ENCODE peak calls at places on chromosomes 11 and 22, in ten cellular contexts. Q is kidney, U is colonic mucosa, O is uterus, C is sigmoid colon, Z is GM23338, R is pancreas, N is ovary, V is IMR-90, X is fibroblast of lung. I is an unnamed sample.

GRCh38 chr11:1557904-1558831 is 13.9 kb downstream of the DUSP8 start:
- DNase-seq in R (peak), U (peak), C (peak), Q (peak), O (peak), X (peak), Z (no peak), V (peak), N (peak), I (peak)

GRCh38 chr11:3222003-3222855 is 3.6 kb upstream of the MRGPRG start:
- DNase-seq in Z (no peak), O (peak), X (no peak), V (no peak), R (no peak), Q (peak), N (no peak), C (peak), U (no peak), I (peak)

GRCh38 chr22:30474683-30475424 is 3.0 kb upstream of the SEC14L3 start:
- DNase-seq in O (no peak), N (no peak), X (no peak), Z (peak), R (peak), U (no peak), V (no peak), Q (no peak), C (no peak), I (no peak)

GRCh38 chr11:612961-613300 is 2.8 kb downstream of the IRF7 start:
- DNase-seq in R (no peak), V (no peak), X (no peak), C (no peak), U (no peak), Z (no peak), O (peak), Q (peak), N (no peak), I (no peak)

GRCh38 chr11:108959124-108959761 is 294.4 kb downstream of the DDX10 start:
- DNase-seq in X (peak), N (no peak), Z (no peak), R (no peak), O (no peak), V (peak), U (no peak), C (no peak), Q (no peak), I (no peak)

GRCh38 chr11:3942160-3942955 is 86.9 kb downstream of the STIM1 start:
- DNase-seq in V (no peak), O (no peak), Q (no peak), U (no peak), R (no peak), X (no peak), Z (no peak), N (no peak), C (no peak), I (no peak)

GRCh38 chr22:28249402-28249801 is 330.3 kb upstream of the PITPNB start:
- DNase-seq in U (no peak), Q (no peak), O (no peak), N (no peak), X (no peak), Z (no peak), C (no peak), V (no peak), R (no peak), I (no peak)

GRCh38 chr22:20852076-20852475 is 6.5 kb downstream of the PI4KA start:
- DNase-seq in X (no peak), O (no peak), V (no peak), N (no peak), U (no peak), C (no peak), R (no peak), Q (no peak), Z (no peak), I (no peak)

GRCh38 chr22:36546092-36546804 is 17.3 kb upstream of the EIF3D start:
- DNase-seq in U (no peak), O (no peak), Z (peak), C (no peak), R (peak), V (peak), Q (no peak), N (no peak), X (peak), I (no peak)

GRCh38 chr22:27065259-27065658 is 407.9 kb downstream of the MIAT start:
- DNase-seq in C (no peak), X (no peak), N (no peak), Z (peak), R (no peak), U (no peak), O (no peak), Q (no peak), V (no peak), I (no peak)

GRCh38 chr11:36073411-36074203 is 129.7 kb downstream of the LDLRAD3 start:
- DNase-seq in V (peak), U (peak), O (no peak), C (no peak), R (peak), X (peak), Z (no peak), Q (peak), N (peak), I (no peak)

GRCh38 chr22:23823331-23823791 is 15.4 kb downstream of the DERL3 start:
- DNase-seq in R (no peak), N (no peak), V (no peak), Q (peak), X (peak), U (no peak), Z (no peak), O (no peak), C (peak), I (no peak)

GRCh38 chr11:5737091-5737490 is 843 bp downstream of the OR56B1 start:
- DNase-seq in Z (no peak), V (peak), C (no peak), O (no peak), Q (no peak), X (peak), N (no peak), R (no peak), U (no peak), I (no peak)

GRCh38 chr11:101441747-101442146 is 142.1 kb downstream of the TRPC6 start:
- DNase-seq in X (no peak), U (no peak), C (no peak), Q (no peak), Z (no peak), V (no peak), N (no peak), O (no peak), R (peak), I (peak)

GRCh38 chr11:65856689-65857499 is 1.1 kb downstream of the CFL1 start:
- DNase-seq in V (peak), C (peak), Q (peak), X (peak), N (peak), R (peak), O (peak), U (peak), Z (peak), I (peak)

GRCh38 chr11:12494699-12495098 is 117.3 kb downstream of the PARVA start:
- DNase-seq in V (peak), X (peak), N (no peak), Q (no peak), U (no peak), Z (no peak), R (no peak), C (no peak), O (no peak), I (no peak)

GRCh38 chr11:859394-860131 is 16.9 kb downstream of the TSPAN4 start:
- DNase-seq in R (peak), O (peak), N (peak), U (peak), Q (peak), X (peak), Z (no peak), C (peak), V (peak), I (no peak)

GRCh38 chr22:44668190-44668885 is 33.7 kb upstream of the PRR5 start:
- DNase-seq in X (no peak), N (no peak), Q (peak), V (no peak), Z (peak), O (no peak), U (no peak), C (peak), R (no peak), I (no peak)

GRCh38 chr11:98101329-98101728 is 919.4 kb upstream of the CNTN5 start:
- DNase-seq in Q (no peak), R (no peak), Z (no peak), C (no peak), U (no peak), N (no peak), X (no peak), V (no peak), O (no peak), I (no peak)

GRCh38 chr11:116062129-116062525 is 557.9 kb upstream of the CADM1 start:
- DNase-seq in Q (no peak), U (no peak), R (no peak), N (no peak), C (no peak), O (no peak), X (no peak), Z (no peak), V (no peak), I (no peak)

GRCh38 chr11:4496555-4497248 is 14.3 kb downstream of the OR52K1 start:
- DNase-seq in C (no peak), V (no peak), Q (no peak), N (peak), O (no peak), U (no peak), Z (no peak), R (no peak), X (no peak), I (no peak)

GRCh38 chr11:67680701-67681472 is 6.5 kb upstream of the ALDH3B2 start:
- DNase-seq in V (no peak), Q (no peak), U (no peak), Z (no peak), X (no peak), C (no peak), O (no peak), R (no peak), N (no peak), I (no peak)

GRCh38 chr11:115146425-115146824 is 357.8 kb downstream of the CADM1 start:
- DNase-seq in U (no peak), C (no peak), V (no peak), X (no peak), R (no peak), N (no peak), Q (peak), O (no peak), Z (no peak), I (no peak)

GRCh38 chr11:47572715-47573255 is 6.0 kb downstream of the KBTBD4 start:
- DNase-seq in V (no peak), R (no peak), O (no peak), C (no peak), Z (no peak), U (no peak), N (no peak), Q (no peak), X (no peak), I (no peak)

GRCh38 chr11:109914038-109914437 is 179.2 kb upstream of the ZC3H12C start:
- DNase-seq in Q (no peak), X (no peak), N (no peak), C (no peak), U (no peak), Z (peak), V (no peak), R (no peak), O (no peak), I (no peak)

GRCh38 chr11:10897150-10897549 is 39.3 kb upstream of the ZBED5 start:
- DNase-seq in U (no peak), C (no peak), N (no peak), Q (no peak), Z (no peak), R (no peak), O (no peak), X (no peak), V (no peak), I (no peak)

GRCh38 chr11:76218449-76219206 is 12.3 kb upstream of the WNT11 start:
- DNase-seq in R (no peak), X (no peak), C (no peak), O (no peak), Q (peak), Z (no peak), U (no peak), V (no peak), N (no peak), I (no peak)

GRCh38 chr11:40281055-40281580 is 1178.3 kb downstream of the LRRC4C start:
- DNase-seq in Z (peak), V (no peak), R (no peak), X (peak), C (no peak), Q (no peak), O (no peak), N (no peak), U (no peak), I (no peak)

GRCh38 chr11:133896028-133896427 is 50.7 kb upstream of the SPATA19 start:
- DNase-seq in U (no peak), N (no peak), X (peak), Z (no peak), O (no peak), V (no peak), R (no peak), C (no peak), Q (no peak), I (no peak)

GRCh38 chr11:46050065-46050464 is 71.2 kb downstream of the PHF21A start:
- DNase-seq in Z (peak), U (no peak), Q (no peak), C (peak), R (peak), X (peak), N (peak), O (peak), V (peak), I (no peak)

GRCh38 chr11:20156876-20157613 is 3.2 kb downstream of the DBX1 start:
- DNase-seq in R (no peak), U (no peak), N (no peak), V (no peak), Q (no peak), O (no peak), Z (peak), C (no peak), X (no peak), I (no peak)

GRCh38 chr11:86277741-86278140 is 24.3 kb upstream of the HIKESHI start:
- DNase-seq in U (no peak), C (no peak), Z (no peak), N (no peak), X (no peak), R (no peak), V (peak), Q (no peak), O (no peak), I (no peak)

GRCh38 chr11:102346456-102346747 is 612 bp upstream of the BIRC2 start:
- DNase-seq in O (no peak), R (no peak), U (no peak), Q (no peak), Z (no peak), N (no peak), C (no peak), V (peak), X (no peak), I (no peak)

GRCh38 chr11:22276535-22276934 is 61.6 kb upstream of the SLC17A6 start:
- DNase-seq in Z (no peak), R (no peak), C (no peak), O (no peak), V (no peak), X (no peak), N (no peak), U (no peak), Q (no peak), I (no peak)

GRCh38 chr22:26273011-26273675 is 103.9 kb downstream of the SEZ6L start:
- DNase-seq in R (no peak), O (no peak), Z (no peak), Q (no peak), C (no peak), N (no peak), U (no peak), V (no peak), X (no peak), I (no peak)

GRCh38 chr11:123011510-123011909 is 29.9 kb upstream of the BSX start:
- DNase-seq in U (no peak), Q (no peak), O (no peak), N (no peak), Z (peak), R (no peak), V (no peak), C (no peak), X (no peak), I (no peak)

GRCh38 chr11:70697701-70698100 is 299.4 kb downstream of the CTTN start:
- DNase-seq in Q (peak), O (no peak), U (no peak), Z (no peak), N (no peak), V (no peak), X (no peak), R (no peak), C (no peak), I (no peak)

GRCh38 chr11:119460582-119460981 is 37.6 kb upstream of the THY1 start:
- DNase-seq in Q (no peak), C (no peak), V (peak), U (no peak), X (peak), R (no peak), O (no peak), N (no peak), Z (no peak), I (no peak)

GRCh38 chr11:23022854-23023253 is 162.6 kb upstream of the CCDC179 start:
- DNase-seq in N (no peak), O (no peak), Z (no peak), X (no peak), U (no peak), C (no peak), Q (no peak), R (no peak), V (no peak), I (no peak)

GRCh38 chr11:78072455-78072854 is 7.2 kb downstream of the NDUFC2 start:
- DNase-seq in C (no peak), X (no peak), V (no peak), Q (no peak), O (no peak), R (no peak), Z (no peak), U (no peak), N (no peak), I (no peak)

GRCh38 chr11:78071717-78072116 is 7.9 kb downstream of the NDUFC2 start:
- DNase-seq in U (no peak), O (no peak), Q (no peak), Z (no peak), X (no peak), N (no peak), C (no peak), V (no peak), R (no peak), I (no peak)

GRCh38 chr11:78069465-78069864 is 5.8 kb downstream of the THRSP start:
- DNase-seq in Z (no peak), Q (no peak), V (no peak), C (no peak), R (no peak), X (no peak), N (no peak), O (no peak), U (no peak), I (no peak)

GRCh38 chr11:78067704-78068103 is 4.0 kb downstream of the THRSP start:
- DNase-seq in N (no peak), U (no peak), Z (no peak), R (no peak), Q (no peak), C (no peak), O (no peak), V (no peak), X (no peak), I (no peak)

DNA sequence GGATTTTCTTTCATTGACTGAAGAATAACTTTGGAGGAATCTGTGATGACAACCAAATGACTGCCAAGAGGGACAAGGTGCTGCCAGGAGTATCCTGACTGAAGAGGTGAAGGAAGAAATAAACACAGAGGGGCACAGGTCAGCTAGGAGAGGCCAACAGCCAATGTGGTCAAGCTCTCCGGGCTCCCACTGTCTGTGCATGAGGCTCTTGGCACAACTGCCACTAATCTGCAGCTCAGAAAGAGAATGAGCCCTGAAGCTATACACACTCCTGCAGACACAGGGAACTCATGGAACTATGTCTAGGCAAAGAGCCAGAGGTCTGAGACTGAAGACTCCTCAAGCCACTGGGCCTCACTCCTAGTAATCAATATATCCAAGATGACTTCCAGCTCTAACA is 6.9 kb downstream of the THRSP start:
- DNase-seq in V (no peak), O (no peak), N (no peak), X (no peak), Q (no peak), C (no peak), Z (no peak), R (no peak), U (no peak), I (no peak)
- H3K27ac ChIP-seq in V (no peak), O (no peak), N (no peak), X (no peak), Q (no peak), C (no peak), Z (no peak), R (no peak), U (no peak), I (no peak)

DNA sequence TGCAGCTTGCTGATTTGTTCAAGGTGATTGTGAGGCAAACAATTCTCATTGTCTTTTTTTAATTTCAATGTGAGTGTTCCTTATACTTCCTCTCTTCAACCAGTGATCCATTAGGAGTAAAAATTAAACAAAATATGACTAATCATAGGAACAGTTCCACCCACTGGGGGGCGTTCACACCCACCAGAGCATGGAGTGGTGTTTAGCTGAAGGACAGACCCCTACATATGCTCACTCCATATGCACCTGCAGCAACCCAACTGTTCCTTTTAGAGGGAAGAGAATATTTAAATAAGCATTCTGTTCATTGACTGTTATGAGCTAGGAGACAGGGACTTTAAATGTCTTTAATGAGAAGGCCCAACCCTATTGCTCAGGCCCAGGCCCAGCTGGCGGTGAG is 78.7 kb upstream of the DRD2 start:
- DNase-seq in O (no peak), Q (no peak), C (no peak), N (no peak), Z (peak), X (peak), R (no peak), U (no peak), V (no peak), I (no peak)
- TF ChIP-seq CTCF in O (no peak), Q (no peak), C (no peak), N (no peak), Z (peak), X (no peak), R (no peak), U (no peak), V (no peak), I (no peak)

DNA sequence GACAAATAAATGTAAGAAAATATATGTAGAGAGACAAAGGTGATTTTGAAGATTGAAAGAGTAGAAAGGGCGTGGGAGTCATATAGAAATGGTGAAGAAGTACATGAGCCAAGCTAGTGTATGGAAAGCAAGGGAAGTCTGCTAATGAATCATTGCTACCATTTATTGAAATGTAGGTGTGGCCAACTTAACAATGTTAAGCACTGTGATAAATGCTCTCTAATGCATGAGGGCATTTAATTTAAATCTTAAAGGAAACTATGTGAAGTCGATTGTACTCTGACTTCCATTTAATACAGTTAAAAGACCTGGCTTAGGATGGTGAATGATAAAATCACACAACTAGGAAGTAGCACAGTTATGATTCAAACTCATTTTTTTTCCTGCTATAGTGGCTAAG is 219.9 kb downstream of the CASP12 start:
- DNase-seq in V (no peak), N (no peak), Z (no peak), U (no peak), O (no peak), R (no peak), C (no peak), Q (no peak), X (no peak), I (no peak)
- H3K27ac ChIP-seq in V (no peak), N (no peak), Z (peak), U (no peak), O (no peak), R (no peak), C (no peak), Q (no peak), X (no peak), I (no peak)

GRCh38 chr11:121105851-121106250 is 4.8 kb downstream of the TECTA start:
- DNase-seq in Q (no peak), V (no peak), R (no peak), C (no peak), Z (no peak), U (no peak), O (no peak), X (no peak), N (no peak), I (no peak)

GRCh38 chr11:121106812-121107211 is 5.8 kb downstream of the TECTA start:
- DNase-seq in U (no peak), Z (no peak), O (no peak), X (no peak), Q (no peak), N (no peak), V (no peak), R (no peak), C (no peak), I (no peak)

GRCh38 chr11:121105063-121105480 is 4.0 kb downstream of the TECTA start:
- DNase-seq in O (peak), Z (no peak), Q (no peak), C (peak), X (no peak), U (peak), N (peak), V (peak), R (peak), I (no peak)

GRCh38 chr11:121100943-121101342 is at the start of gene TECTA:
- DNase-seq in X (no peak), Z (no peak), R (no peak), O (no peak), Q (no peak), U (no peak), C (no peak), N (no peak), V (no peak), I (no peak)

GRCh38 chr11:121104223-121104831 is 3.3 kb downstream of the TECTA start:
- DNase-seq in V (no peak), C (peak), Q (no peak), Z (peak), R (no peak), U (no peak), X (no peak), N (no peak), O (peak), I (no peak)
- TF ChIP-seq CTCF in V (no peak), C (no peak), Q (no peak), Z (peak), R (no peak), U (no peak), X (no peak), N (no peak), O (peak), I (no peak)

I was measured in ascending aorta.